ENCODE peak calls at places on chromosomes 4 and X, in four cellular contexts. P is GM23338, U is neural progenitor cell, A is HCT116. H is an unnamed sample.

GRCh38 chr4:122015203-122015602 is 63.3 kb upstream of the TRPC3 start:
- DNase-seq in P (no peak), U (no peak), A (no peak), H (no peak)

GRCh38 chr4:137425281-137425680 is 107.0 kb downstream of the PCDH18 start:
- DNase-seq in P (no peak), U (no peak), A (no peak), H (no peak)

GRCh38 chr4:81085291-81085690 is 54.8 kb downstream of the BMP3 start:
- DNase-seq in P (no peak), U (no peak), A (no peak), H (no peak)

GRCh38 chr4:12179264-12179616 is 750.5 kb upstream of the HS3ST1 start:
- DNase-seq in P (no peak), U (no peak), A (no peak), H (no peak)

GRCh38 chr4:141329174-141329569 is 108.5 kb downstream of the ZNF330 start:
- DNase-seq in P (no peak), U (no peak), A (no peak), H (no peak)

GRCh38 chr4:61309616-61310015 is 109.5 kb downstream of the ADGRL3 start:
- DNase-seq in P (no peak), U (no peak), A (no peak), H (no peak)

GRCh38 chrX:78618987-78619386 is 40.1 kb downstream of the RTL3 start:
- DNase-seq in P (no peak), U (no peak), A (no peak), H (no peak)

GRCh38 chrX:7083021-7083420 is 64.5 kb upstream of the STS start:
- DNase-seq in P (no peak), U (no peak), A (no peak), H (no peak)

GRCh38 chr4:139816856-139817255 is 151.2 kb downstream of the MGST2 start:
- DNase-seq in P (no peak), U (no peak), A (no peak), H (no peak)

GRCh38 chr4:155371432-155372043 is 5.2 kb downstream of the MAP9 start:
- DNase-seq in P (peak; percentile 35), U (peak; percentile 35), A (peak; percentile 16), H (peak; percentile 40)

GRCh38 chr4:40763228-40763716 is 13.5 kb downstream of the NSUN7 start:
- DNase-seq in P (no peak), U (no peak), A (peak; percentile 15), H (no peak)

GRCh38 chr4:6277935-6278800 is 8.5 kb downstream of the WFS1 start:
- DNase-seq in P (no peak), U (no peak), A (no peak), H (no peak)

GRCh38 chrX:150547511-150548115 is 20.8 kb upstream of the MTM1 start:
- DNase-seq in P (peak; percentile 64), U (peak; percentile 56), A (no peak), H (peak; percentile 73)

GRCh38 chrX:9656871-9657270 is 108.8 kb downstream of the GPR143 start:
- DNase-seq in P (no peak), U (no peak), A (no peak), H (no peak)

GRCh38 chr4:186854256-186854655 is 130.6 kb upstream of the FAT1 start:
- DNase-seq in P (no peak), U (no peak), A (no peak), H (no peak)

GRCh38 chr4:44196796-44197195 is 251.8 kb downstream of the KCTD8 start:
- DNase-seq in P (no peak), U (no peak), A (no peak), H (no peak)

GRCh38 chr4:119729815-119730643 is 101.4 kb upstream of the PDE5A start:
- DNase-seq in P (no peak), U (no peak), A (peak; percentile 15), H (peak; percentile 77)

GRCh38 chrX:49840679-49841078 is 11.6 kb downstream of the PAGE4 start:
- DNase-seq in P (peak; percentile 86), U (peak; percentile 84), A (peak; percentile 57), H (peak; percentile 89)

GRCh38 chrX:49842603-49843002 is 13.5 kb downstream of the PAGE4 start:
- DNase-seq in P (no peak), U (no peak), A (no peak), H (no peak)

GRCh38 chrX:49838374-49838773 is 9.3 kb downstream of the PAGE4 start:
- DNase-seq in P (peak; percentile 51), U (peak; percentile 50), A (peak; percentile 16), H (peak; percentile 43)
- TF ChIP-seq EZH2phosphoT487 in P (no peak), U (no peak), A (no peak), H (no peak)

GRCh38 chr4:8706221-8707044 is 113.9 kb downstream of the CPZ start:
- DNase-seq in P (no peak), U (no peak), A (no peak), H (no peak)

GRCh38 chr4:8704632-8705031 is 112.1 kb downstream of the CPZ start:
- DNase-seq in P (no peak), U (no peak), A (no peak), H (no peak)

GRCh38 chr4:8703857-8704495 is 111.4 kb downstream of the CPZ start:
- DNase-seq in P (no peak), U (no peak), A (no peak), H (no peak)

GRCh38 chr4:8707045-8707781 is 114.6 kb downstream of the CPZ start:
- DNase-seq in P (no peak), U (no peak), A (no peak), H (no peak)

DNA sequence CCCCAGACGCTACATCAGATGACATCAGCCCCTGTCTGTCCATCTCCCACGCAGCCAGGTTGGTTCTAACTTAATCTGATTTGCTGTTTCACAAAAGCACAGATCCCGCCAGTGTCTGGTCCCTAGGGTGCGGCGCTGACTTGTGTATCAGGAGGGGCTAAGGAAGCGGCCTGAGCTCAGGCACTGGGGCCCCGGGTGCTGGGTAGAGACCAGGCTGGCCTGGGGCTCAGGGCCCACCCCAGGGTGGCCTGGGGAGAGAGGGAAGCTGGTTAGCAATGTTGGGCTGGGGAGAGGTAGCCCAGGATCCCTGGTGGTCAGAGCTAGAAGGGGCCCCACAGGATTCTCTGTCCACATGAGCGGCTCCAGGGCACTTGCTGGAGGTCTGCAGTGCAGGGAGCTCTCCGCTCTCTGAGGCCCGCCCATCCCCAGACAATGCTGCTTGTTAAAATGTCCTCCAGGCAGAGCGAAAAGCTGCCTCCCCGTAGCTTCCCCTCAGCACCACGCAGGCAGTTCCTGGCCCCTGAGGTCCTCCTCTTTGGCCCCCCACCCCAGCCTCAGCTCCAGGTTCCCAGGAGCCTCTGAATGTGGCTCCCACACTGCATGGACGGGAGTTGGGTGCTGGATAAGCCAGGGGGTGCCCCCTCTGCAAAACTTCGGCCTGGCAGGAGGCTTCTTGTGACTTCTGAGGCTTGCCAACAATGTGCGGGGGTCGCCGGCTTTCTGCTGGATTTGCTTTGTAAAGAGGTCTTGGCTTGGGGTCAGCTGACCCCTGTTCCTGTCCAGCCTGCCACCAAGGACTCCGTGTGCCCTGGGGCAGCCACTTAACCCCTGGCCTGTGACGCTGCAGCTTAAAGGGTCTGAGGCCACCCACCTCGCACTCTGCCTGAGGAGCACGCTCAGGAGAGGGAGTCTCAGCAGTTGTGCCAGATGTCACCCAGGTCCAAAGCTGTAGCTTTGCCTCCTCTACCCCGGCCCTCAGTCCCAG is 112.9 kb downstream of the CPZ start:
- DNase-seq in P (no peak), U (peak; percentile 78), A (no peak), H (no peak)
- H3K27me3 ChIP-seq in P (no peaks in the 10 kb centered on the region), U (no peaks in the 10 kb centered on the region), A (peaks cover 2% of the 10 kb centered on the region), H (peaks cover 2% of the 10 kb centered on the region)

DNA sequence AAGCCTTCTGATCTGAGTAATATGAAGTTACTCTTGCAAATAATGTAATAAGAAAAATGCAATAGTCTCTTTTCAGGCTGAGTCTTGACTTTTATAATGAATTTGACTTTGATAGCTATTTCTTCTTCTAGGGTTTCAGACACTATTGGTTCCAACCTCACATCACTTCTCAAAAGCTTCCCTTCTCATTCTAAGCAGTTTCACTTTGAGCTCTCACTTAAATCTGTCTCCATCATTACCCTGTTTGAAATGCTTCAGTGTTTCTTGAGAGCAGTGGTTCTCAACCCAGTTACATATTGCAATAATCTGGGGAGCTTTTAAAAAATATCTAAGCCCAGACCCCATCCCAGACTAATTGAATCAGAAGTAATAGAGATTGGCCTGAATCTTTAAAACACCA is 40.5 kb upstream of the BMP2K start:
- DNase-seq in P (no peak), U (no peak), A (no peak), H (no peak)
- H3K4me2 ChIP-seq in P (no peak overlapping the region), U (no peak overlapping the region), A (no peak overlapping the region), H (no peak overlapping the region)

DNA sequence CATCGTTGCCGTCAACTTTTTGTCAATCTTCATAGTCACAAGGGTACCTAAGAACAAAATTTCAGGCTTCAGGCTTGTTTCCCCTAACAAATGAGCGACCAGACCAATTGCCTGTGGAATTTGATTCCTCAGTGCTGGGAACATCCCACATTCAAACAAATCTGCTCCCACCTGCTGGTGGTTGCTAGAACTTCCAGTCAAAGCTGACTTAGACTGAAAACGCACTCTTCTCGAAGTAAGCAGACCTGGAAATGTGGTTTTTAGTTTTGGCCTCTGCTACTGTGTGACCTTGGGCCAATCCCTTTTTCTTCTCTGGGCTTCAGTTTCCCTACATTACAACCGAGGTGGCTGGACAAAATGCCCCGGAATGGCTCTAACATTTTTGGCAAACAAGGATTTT is 1.8 kb upstream of the GABRQ start:
- DNase-seq in P (peak; percentile 79), U (peak; percentile 74), A (peak; percentile 59), H (peak; percentile 58)
- TF ChIP-seq EZH2phosphoT487 in P (no peak), U (no peak), A (no peak), H (no peak)

GRCh38 chr4:579543-580175 is 3.6 kb upstream of the TMEM271 start:
- DNase-seq in P (peak; percentile 52), U (no peak), A (no peak), H (no peak)
- H3K27me3 ChIP-seq in P (peaks cover 71% of the 10 kb centered on the region), U (peaks cover 84% of the 10 kb centered on the region), A (no peaks in the 10 kb centered on the region), H (peaks cover 54% of the 10 kb centered on the region)

GRCh38 chr4:100086766-100087431 is 103.4 kb downstream of the DDIT4L start:
- DNase-seq in P (peak; percentile 60), U (no peak), A (no peak), H (no peak)
- H3K4me2 ChIP-seq in P (peak overlapping the region; percentile 23), U (no peak overlapping the region), A (no peak overlapping the region), H (no peak overlapping the region)

GRCh38 chr4:9608300-9608699 is 164.1 kb downstream of the DEFB131A start:
- DNase-seq in P (no peak), U (no peak), A (no peak), H (no peak)
- TF ChIP-seq EZH2phosphoT487 in P (no peak), U (no peak), A (no peak), H (no peak)

GRCh38 chr4:150588341-150588740 is 6.4 kb downstream of the MAB21L2 start:
- DNase-seq in P (no peak), U (no peak), A (no peak), H (no peak)

GRCh38 chr4:150589174-150589573 is 7.2 kb downstream of the MAB21L2 start:
- DNase-seq in P (no peak), U (no peak), A (no peak), H (no peak)

GRCh38 chr4:150583287-150584197 is 1.6 kb downstream of the MAB21L2 start:
- DNase-seq in P (peak; percentile 77), U (peak; percentile 70), A (no peak), H (peak; percentile 23)

GRCh38 chr4:150584198-150584593 is 2.2 kb downstream of the MAB21L2 start:
- DNase-seq in P (no peak), U (no peak), A (no peak), H (no peak)

GRCh38 chr4:150586162-150586561 is 4.2 kb downstream of the MAB21L2 start:
- DNase-seq in P (no peak), U (no peak), A (no peak), H (no peak)
- H3K27me3 ChIP-seq in P (peaks cover 57% of the 10 kb centered on the region), U (peaks cover 36% of the 10 kb centered on the region), A (no peaks in the 10 kb centered on the region), H (peaks cover 53% of the 10 kb centered on the region)